ENCODE peak calls at places on chromosomes 16 and 17, in five cellular contexts. One of them, this sample, is unnamed.

GRCh38 chr16:75292691-75293090 is 41.3 kb upstream of the BCAR1 start:
- DNase-seq in colonic mucosa: no peak
- DNase-seq in activated CD4-positive, CD25-positive, alpha-beta regulatory T cell: no peak
- DNase-seq in stimulated activated CD4-positive, alpha-beta T cell treated with anti-CD3 and anti-CD28 coated beads, Interleukin-4, amount 100 ng/mL, for 4 hours: no peak
- DNase-seq in A549: no peak
- DNase-seq in this sample: no peak

GRCh38 chr17:40301315-40301714 is 7.7 kb upstream of the RARA start:
- DNase-seq in A549: peak; percentile 46
- DNase-seq in activated CD4-positive, CD25-positive, alpha-beta regulatory T cell: no peak
- DNase-seq in colonic mucosa: no peak
- DNase-seq in stimulated activated CD4-positive, alpha-beta T cell treated with anti-CD3 and anti-CD28 coated beads, Interleukin-4, amount 100 ng/mL, for 4 hours: no peak
- DNase-seq in this sample: peak; percentile 63

GRCh38 chr16:72311426-72311825 is 139.5 kb upstream of the PMFBP1 start:
- DNase-seq in colonic mucosa: no peak
- DNase-seq in activated CD4-positive, CD25-positive, alpha-beta regulatory T cell: no peak
- DNase-seq in stimulated activated CD4-positive, alpha-beta T cell treated with anti-CD3 and anti-CD28 coated beads, Interleukin-4, amount 100 ng/mL, for 4 hours: no peak
- DNase-seq in A549: no peak
- DNase-seq in this sample: no peak

GRCh38 chr17:40317345-40317873 is 8.4 kb downstream of the RARA start:
- DNase-seq in activated CD4-positive, CD25-positive, alpha-beta regulatory T cell: no peak
- DNase-seq in stimulated activated CD4-positive, alpha-beta T cell treated with anti-CD3 and anti-CD28 coated beads, Interleukin-4, amount 100 ng/mL, for 4 hours: no peak
- DNase-seq in A549: peak; percentile 86
- DNase-seq in colonic mucosa: peak; percentile 76
- DNase-seq in this sample: peak; percentile 64

GRCh38 chr17:79100405-79100804 is 25.8 kb downstream of the ENGASE start:
- DNase-seq in stimulated activated CD4-positive, alpha-beta T cell treated with anti-CD3 and anti-CD28 coated beads, Interleukin-4, amount 100 ng/mL, for 4 hours: no peak
- DNase-seq in colonic mucosa: no peak
- DNase-seq in A549: no peak
- DNase-seq in activated CD4-positive, CD25-positive, alpha-beta regulatory T cell: no peak
- DNase-seq in this sample: no peak

GRCh38 chr16:67150833-67151396 is at the start of gene B3GNT9:
- DNase-seq in stimulated activated CD4-positive, alpha-beta T cell treated with anti-CD3 and anti-CD28 coated beads, Interleukin-4, amount 100 ng/mL, for 4 hours: peak; percentile 29
- DNase-seq in colonic mucosa: peak; percentile 74
- DNase-seq in activated CD4-positive, CD25-positive, alpha-beta regulatory T cell: no peak
- DNase-seq in A549: peak; percentile 65
- DNase-seq in this sample: peak; percentile 45

GRCh38 chr17:57868775-57869598 is 19.1 kb upstream of the MRPS23 start:
- DNase-seq in A549: no peak
- DNase-seq in colonic mucosa: no peak
- DNase-seq in activated CD4-positive, CD25-positive, alpha-beta regulatory T cell: no peak
- DNase-seq in stimulated activated CD4-positive, alpha-beta T cell treated with anti-CD3 and anti-CD28 coated beads, Interleukin-4, amount 100 ng/mL, for 4 hours: no peak
- DNase-seq in this sample: no peak

GRCh38 chr16:66616592-66616991 is 12.1 kb downstream of the CMTM3 start:
- DNase-seq in colonic mucosa: no peak
- DNase-seq in activated CD4-positive, CD25-positive, alpha-beta regulatory T cell: no peak
- DNase-seq in stimulated activated CD4-positive, alpha-beta T cell treated with anti-CD3 and anti-CD28 coated beads, Interleukin-4, amount 100 ng/mL, for 4 hours: no peak
- DNase-seq in A549: no peak
- DNase-seq in this sample: no peak

GRCh38 chr17:44878627-44879221 is 20.5 kb downstream of the EFTUD2 start:
- DNase-seq in A549: peak; percentile 45
- DNase-seq in colonic mucosa: peak; percentile 30
- DNase-seq in activated CD4-positive, CD25-positive, alpha-beta regulatory T cell: no peak
- DNase-seq in stimulated activated CD4-positive, alpha-beta T cell treated with anti-CD3 and anti-CD28 coated beads, Interleukin-4, amount 100 ng/mL, for 4 hours: peak; percentile 9
- DNase-seq in this sample: peak; percentile 21

GRCh38 chr17:31007695-31008373 is 37.0 kb downstream of the RNF135 start:
- DNase-seq in A549: no peak
- DNase-seq in colonic mucosa: no peak
- DNase-seq in activated CD4-positive, CD25-positive, alpha-beta regulatory T cell: no peak
- DNase-seq in stimulated activated CD4-positive, alpha-beta T cell treated with anti-CD3 and anti-CD28 coated beads, Interleukin-4, amount 100 ng/mL, for 4 hours: no peak
- DNase-seq in this sample: no peak

GRCh38 chr17:64679710-64680216 is 17.7 kb upstream of the SMURF2 start:
- DNase-seq in A549: peak; percentile 95
- DNase-seq in colonic mucosa: no peak
- DNase-seq in stimulated activated CD4-positive, alpha-beta T cell treated with anti-CD3 and anti-CD28 coated beads, Interleukin-4, amount 100 ng/mL, for 4 hours: no peak
- DNase-seq in activated CD4-positive, CD25-positive, alpha-beta regulatory T cell: no peak
- DNase-seq in this sample: no peak

GRCh38 chr17:7843536-7844291 is 9.7 kb downstream of the KDM6B start:
- DNase-seq in colonic mucosa: peak; percentile 91
- DNase-seq in A549: peak; percentile 96
- DNase-seq in stimulated activated CD4-positive, alpha-beta T cell treated with anti-CD3 and anti-CD28 coated beads, Interleukin-4, amount 100 ng/mL, for 4 hours: peak; percentile 95
- DNase-seq in activated CD4-positive, CD25-positive, alpha-beta regulatory T cell: peak; percentile 86
- DNase-seq in this sample: peak; percentile 92

GRCh38 chr17:39648876-39649430 is 12.0 kb downstream of the STARD3 start:
- DNase-seq in stimulated activated CD4-positive, alpha-beta T cell treated with anti-CD3 and anti-CD28 coated beads, Interleukin-4, amount 100 ng/mL, for 4 hours: no peak
- DNase-seq in A549: no peak
- DNase-seq in colonic mucosa: no peak
- DNase-seq in activated CD4-positive, CD25-positive, alpha-beta regulatory T cell: no peak
- DNase-seq in this sample: no peak

GRCh38 chr17:81309140-81309858 is 14.2 kb upstream of the SLC38A10 start:
- DNase-seq in colonic mucosa: peak; percentile 97
- DNase-seq in stimulated activated CD4-positive, alpha-beta T cell treated with anti-CD3 and anti-CD28 coated beads, Interleukin-4, amount 100 ng/mL, for 4 hours: no peak
- DNase-seq in activated CD4-positive, CD25-positive, alpha-beta regulatory T cell: no peak
- DNase-seq in A549: peak; percentile 90
- DNase-seq in this sample: peak; percentile 91

GRCh38 chr17:43456661-43457361 is 27.0 kb upstream of the DHX8 start:
- DNase-seq in colonic mucosa: no peak
- DNase-seq in stimulated activated CD4-positive, alpha-beta T cell treated with anti-CD3 and anti-CD28 coated beads, Interleukin-4, amount 100 ng/mL, for 4 hours: no peak
- DNase-seq in A549: no peak
- DNase-seq in activated CD4-positive, CD25-positive, alpha-beta regulatory T cell: no peak
- DNase-seq in this sample: peak; percentile 26

GRCh38 chr17:1188812-1189211 is 9.0 kb upstream of the ABR start:
- DNase-seq in colonic mucosa: peak; percentile 72
- DNase-seq in activated CD4-positive, CD25-positive, alpha-beta regulatory T cell: no peak
- DNase-seq in stimulated activated CD4-positive, alpha-beta T cell treated with anti-CD3 and anti-CD28 coated beads, Interleukin-4, amount 100 ng/mL, for 4 hours: no peak
- DNase-seq in A549: no peak
- DNase-seq in this sample: peak; percentile 90

GRCh38 chr16:70453891-70454220 is 539 bp upstream of the FCSK start:
- DNase-seq in A549: no peak
- DNase-seq in colonic mucosa: peak; percentile 55
- DNase-seq in stimulated activated CD4-positive, alpha-beta T cell treated with anti-CD3 and anti-CD28 coated beads, Interleukin-4, amount 100 ng/mL, for 4 hours: no peak
- DNase-seq in activated CD4-positive, CD25-positive, alpha-beta regulatory T cell: no peak
- DNase-seq in this sample: no peak

GRCh38 chr17:70006159-70006558 is 68.9 kb upstream of the KCNJ16 start:
- DNase-seq in A549: no peak
- DNase-seq in colonic mucosa: no peak
- DNase-seq in stimulated activated CD4-positive, alpha-beta T cell treated with anti-CD3 and anti-CD28 coated beads, Interleukin-4, amount 100 ng/mL, for 4 hours: no peak
- DNase-seq in activated CD4-positive, CD25-positive, alpha-beta regulatory T cell: no peak
- DNase-seq in this sample: no peak

GRCh38 chr16:25395528-25395927 is 137.9 kb upstream of the ZKSCAN2 start:
- DNase-seq in A549: no peak
- DNase-seq in activated CD4-positive, CD25-positive, alpha-beta regulatory T cell: no peak
- DNase-seq in colonic mucosa: no peak
- DNase-seq in stimulated activated CD4-positive, alpha-beta T cell treated with anti-CD3 and anti-CD28 coated beads, Interleukin-4, amount 100 ng/mL, for 4 hours: no peak
- DNase-seq in this sample: no peak

GRCh38 chr17:39094607-39095308 is 56.7 kb downstream of the PLXDC1 start:
- DNase-seq in stimulated activated CD4-positive, alpha-beta T cell treated with anti-CD3 and anti-CD28 coated beads, Interleukin-4, amount 100 ng/mL, for 4 hours: no peak
- DNase-seq in colonic mucosa: no peak
- DNase-seq in activated CD4-positive, CD25-positive, alpha-beta regulatory T cell: no peak
- DNase-seq in A549: no peak
- DNase-seq in this sample: no peak